ENCODE peak calls at places on chromosomes 12 and 14, in eight cellular contexts. One of them, this sample, is unnamed.

GRCh38 chr14:65131176-65131765 is 29.0 kb upstream of the MAX start:
- DNase-seq in coronary artery: no peak
- DNase-seq in AML-193: no peak
- DNase-seq in lower leg skin: no peak
- DNase-seq in hypothalamus: no peak
- DNase-seq in SK-N-DZ: no peak
- DNase-seq in activated naive CD4-positive, alpha-beta T cell: no peak
- DNase-seq in sciatic nerve: no peak
- DNase-seq in this sample: no peak

GRCh38 chr14:66045572-66046021 is 440.6 kb upstream of the CCDC196 start:
- DNase-seq in coronary artery: no peak
- DNase-seq in AML-193: no peak
- DNase-seq in lower leg skin: no peak
- DNase-seq in hypothalamus: no peak
- DNase-seq in SK-N-DZ: no peak
- DNase-seq in activated naive CD4-positive, alpha-beta T cell: no peak
- DNase-seq in sciatic nerve: no peak
- DNase-seq in this sample: no peak

GRCh38 chr14:71931492-71932228 is 569 bp upstream of the RGS6 start:
- DNase-seq in coronary artery: no peak
- DNase-seq in AML-193: no peak
- DNase-seq in lower leg skin: no peak
- DNase-seq in hypothalamus: peak
- DNase-seq in SK-N-DZ: no peak
- DNase-seq in activated naive CD4-positive, alpha-beta T cell: no peak
- DNase-seq in sciatic nerve: peak
- DNase-seq in this sample: no peak

GRCh38 chr12:96434107-96434506 is 33.9 kb upstream of the CDK17 start:
- DNase-seq in coronary artery: no peak
- DNase-seq in AML-193: peak
- DNase-seq in lower leg skin: no peak
- DNase-seq in hypothalamus: no peak
- DNase-seq in SK-N-DZ: no peak
- DNase-seq in activated naive CD4-positive, alpha-beta T cell: no peak
- DNase-seq in sciatic nerve: no peak
- DNase-seq in this sample: no peak

GRCh38 chr14:53701108-53701875 is 255.3 kb downstream of the BMP4 start:
- DNase-seq in coronary artery: no peak
- DNase-seq in AML-193: no peak
- DNase-seq in lower leg skin: no peak
- DNase-seq in hypothalamus: no peak
- DNase-seq in SK-N-DZ: no peak
- DNase-seq in activated naive CD4-positive, alpha-beta T cell: no peak
- DNase-seq in sciatic nerve: no peak
- DNase-seq in this sample: no peak

GRCh38 chr12:62963642-62964041 is 28.7 kb upstream of the PPM1H start:
- DNase-seq in coronary artery: no peak
- DNase-seq in AML-193: no peak
- DNase-seq in lower leg skin: no peak
- DNase-seq in hypothalamus: no peak
- DNase-seq in SK-N-DZ: no peak
- DNase-seq in activated naive CD4-positive, alpha-beta T cell: no peak
- DNase-seq in sciatic nerve: no peak
- DNase-seq in this sample: no peak

GRCh38 chr12:122499991-122500684 is 594 bp downstream of the ZCCHC8 start:
- DNase-seq in coronary artery: peak
- DNase-seq in AML-193: peak
- DNase-seq in lower leg skin: peak
- DNase-seq in hypothalamus: peak
- DNase-seq in SK-N-DZ: no peak
- DNase-seq in activated naive CD4-positive, alpha-beta T cell: no peak
- DNase-seq in sciatic nerve: peak
- DNase-seq in this sample: peak

GRCh38 chr12:102010265-102010994 is 51.4 kb downstream of the WASHC3 start:
- DNase-seq in coronary artery: no peak
- DNase-seq in AML-193: peak
- DNase-seq in lower leg skin: no peak
- DNase-seq in hypothalamus: no peak
- DNase-seq in SK-N-DZ: no peak
- DNase-seq in activated naive CD4-positive, alpha-beta T cell: no peak
- DNase-seq in sciatic nerve: no peak
- DNase-seq in this sample: no peak

GRCh38 chr14:106372870-106373657 is 846.7 kb downstream of the TMEM121 start:
- DNase-seq in coronary artery: no peak
- DNase-seq in AML-193: peak
- DNase-seq in lower leg skin: peak
- DNase-seq in hypothalamus: no peak
- DNase-seq in SK-N-DZ: peak
- DNase-seq in activated naive CD4-positive, alpha-beta T cell: peak
- DNase-seq in sciatic nerve: peak
- DNase-seq in this sample: no peak

GRCh38 chr14:99729991-99730875 is 46.1 kb downstream of the CYP46A1 start:
- DNase-seq in coronary artery: peak
- DNase-seq in AML-193: no peak
- DNase-seq in lower leg skin: no peak
- DNase-seq in hypothalamus: peak
- DNase-seq in SK-N-DZ: peak
- DNase-seq in activated naive CD4-positive, alpha-beta T cell: peak
- DNase-seq in sciatic nerve: peak
- DNase-seq in this sample: no peak

GRCh38 chr14:29990993-29991392 is 63.3 kb upstream of the PRKD1 start:
- DNase-seq in coronary artery: no peak
- DNase-seq in AML-193: no peak
- DNase-seq in lower leg skin: no peak
- DNase-seq in hypothalamus: no peak
- DNase-seq in SK-N-DZ: no peak
- DNase-seq in activated naive CD4-positive, alpha-beta T cell: no peak
- DNase-seq in sciatic nerve: no peak
- DNase-seq in this sample: no peak

GRCh38 chr14:77094672-77095284 is 3.3 kb upstream of the CIPC start:
- DNase-seq in coronary artery: no peak
- DNase-seq in AML-193: peak
- DNase-seq in lower leg skin: peak
- DNase-seq in hypothalamus: peak
- DNase-seq in SK-N-DZ: peak
- DNase-seq in activated naive CD4-positive, alpha-beta T cell: peak
- DNase-seq in sciatic nerve: peak
- DNase-seq in this sample: no peak

GRCh38 chr12:73352826-73353225 is 1080.7 kb downstream of the TRHDE start:
- DNase-seq in coronary artery: no peak
- DNase-seq in AML-193: no peak
- DNase-seq in lower leg skin: no peak
- DNase-seq in hypothalamus: no peak
- DNase-seq in SK-N-DZ: no peak
- DNase-seq in activated naive CD4-positive, alpha-beta T cell: no peak
- DNase-seq in sciatic nerve: no peak
- DNase-seq in this sample: no peak

GRCh38 chr14:69685716-69686115 is 74.3 kb downstream of the SUSD6 start:
- DNase-seq in coronary artery: no peak
- DNase-seq in AML-193: no peak
- DNase-seq in lower leg skin: peak
- DNase-seq in hypothalamus: peak
- DNase-seq in SK-N-DZ: no peak
- DNase-seq in activated naive CD4-positive, alpha-beta T cell: no peak
- DNase-seq in sciatic nerve: peak
- DNase-seq in this sample: no peak

GRCh38 chr12:92036771-92037453 is 108.7 kb downstream of the BTG1 start:
- DNase-seq in coronary artery: no peak
- DNase-seq in AML-193: no peak
- DNase-seq in lower leg skin: no peak
- DNase-seq in hypothalamus: no peak
- DNase-seq in SK-N-DZ: no peak
- DNase-seq in activated naive CD4-positive, alpha-beta T cell: no peak
- DNase-seq in sciatic nerve: no peak
- DNase-seq in this sample: no peak

GRCh38 chr14:87935895-87936294 is 57.1 kb downstream of the GALC start:
- DNase-seq in coronary artery: no peak
- DNase-seq in AML-193: no peak
- DNase-seq in lower leg skin: no peak
- DNase-seq in hypothalamus: no peak
- DNase-seq in SK-N-DZ: no peak
- DNase-seq in activated naive CD4-positive, alpha-beta T cell: no peak
- DNase-seq in sciatic nerve: no peak
- DNase-seq in this sample: no peak

GRCh38 chr12:102954143-102954542 is 3.3 kb upstream of the ASCL1 start:
- DNase-seq in coronary artery: no peak
- DNase-seq in AML-193: no peak
- DNase-seq in lower leg skin: no peak
- DNase-seq in hypothalamus: no peak
- DNase-seq in SK-N-DZ: no peak
- DNase-seq in activated naive CD4-positive, alpha-beta T cell: no peak
- DNase-seq in sciatic nerve: no peak
- DNase-seq in this sample: no peak

GRCh38 chr12:46664771-46665287 is 161.0 kb downstream of the SLC38A4 start:
- DNase-seq in coronary artery: no peak
- DNase-seq in AML-193: peak
- DNase-seq in lower leg skin: no peak
- DNase-seq in hypothalamus: no peak
- DNase-seq in SK-N-DZ: no peak
- DNase-seq in activated naive CD4-positive, alpha-beta T cell: no peak
- DNase-seq in sciatic nerve: no peak
- DNase-seq in this sample: no peak

GRCh38 chr14:99035268-99035667 is 236.7 kb downstream of the BCL11B start:
- DNase-seq in coronary artery: peak
- DNase-seq in AML-193: peak
- DNase-seq in lower leg skin: peak
- DNase-seq in hypothalamus: peak
- DNase-seq in SK-N-DZ: no peak
- DNase-seq in activated naive CD4-positive, alpha-beta T cell: no peak
- DNase-seq in sciatic nerve: peak
- DNase-seq in this sample: no peak

GRCh38 chr12:38155020-38155395 is 161.6 kb upstream of the ALG10B start:
- DNase-seq in coronary artery: no peak
- DNase-seq in AML-193: no peak
- DNase-seq in lower leg skin: no peak
- DNase-seq in hypothalamus: no peak
- DNase-seq in SK-N-DZ: no peak
- DNase-seq in activated naive CD4-positive, alpha-beta T cell: no peak
- DNase-seq in sciatic nerve: no peak
- DNase-seq in this sample: no peak

GRCh38 chr12:62776575-62776974 is 158.4 kb downstream of the PPM1H start:
- DNase-seq in coronary artery: no peak
- DNase-seq in AML-193: no peak
- DNase-seq in lower leg skin: no peak
- DNase-seq in hypothalamus: no peak
- DNase-seq in SK-N-DZ: no peak
- DNase-seq in activated naive CD4-positive, alpha-beta T cell: no peak
- DNase-seq in sciatic nerve: no peak
- DNase-seq in this sample: no peak

GRCh38 chr14:63435838-63436237 is 107.3 kb downstream of the PPP2R5E start:
- DNase-seq in coronary artery: peak
- DNase-seq in AML-193: no peak
- DNase-seq in lower leg skin: peak
- DNase-seq in hypothalamus: peak
- DNase-seq in SK-N-DZ: no peak
- DNase-seq in activated naive CD4-positive, alpha-beta T cell: no peak
- DNase-seq in sciatic nerve: peak
- DNase-seq in this sample: peak

GRCh38 chr12:110813298-110813697 is 33.5 kb upstream of the CCDC63 start:
- DNase-seq in coronary artery: no peak
- DNase-seq in AML-193: no peak
- DNase-seq in lower leg skin: no peak
- DNase-seq in hypothalamus: no peak
- DNase-seq in SK-N-DZ: no peak
- DNase-seq in activated naive CD4-positive, alpha-beta T cell: no peak
- DNase-seq in sciatic nerve: no peak
- DNase-seq in this sample: no peak

GRCh38 chr14:104392001-104392395 is 187.6 kb upstream of the C14orf180 start:
- DNase-seq in coronary artery: peak
- DNase-seq in AML-193: no peak
- DNase-seq in lower leg skin: no peak
- DNase-seq in hypothalamus: no peak
- DNase-seq in SK-N-DZ: no peak
- DNase-seq in activated naive CD4-positive, alpha-beta T cell: no peak
- DNase-seq in sciatic nerve: peak
- DNase-seq in this sample: no peak

GRCh38 chr14:104284107-104284592 is 145.8 kb downstream of the KIF26A start:
- DNase-seq in coronary artery: peak
- DNase-seq in AML-193: no peak
- DNase-seq in lower leg skin: no peak
- DNase-seq in hypothalamus: no peak
- DNase-seq in SK-N-DZ: no peak
- DNase-seq in activated naive CD4-positive, alpha-beta T cell: no peak
- DNase-seq in sciatic nerve: peak
- DNase-seq in this sample: no peak

GRCh38 chr12:23949212-23950010 is at the start of gene SOX5:
- DNase-seq in coronary artery: no peak
- DNase-seq in AML-193: no peak
- DNase-seq in lower leg skin: no peak
- DNase-seq in hypothalamus: peak
- DNase-seq in SK-N-DZ: peak
- DNase-seq in activated naive CD4-positive, alpha-beta T cell: no peak
- DNase-seq in sciatic nerve: peak
- DNase-seq in this sample: no peak

GRCh38 chr14:100708349-100709217 is 18.1 kb upstream of the DLK1 start:
- DNase-seq in coronary artery: no peak
- DNase-seq in AML-193: no peak
- DNase-seq in lower leg skin: no peak
- DNase-seq in hypothalamus: no peak
- DNase-seq in SK-N-DZ: peak
- DNase-seq in activated naive CD4-positive, alpha-beta T cell: no peak
- DNase-seq in sciatic nerve: peak
- DNase-seq in this sample: no peak

This sample was measured in thoracic aorta.